ENCODE peak calls at places on chromosome 19, in five cellular contexts. G is GM12878, O is heart left ventricle, W is fibroblast of lung, Z is pancreas. R is an unnamed sample. For H3K9me3, the result is how much of the 10 kb centered on the place peaks cover.

GRCh38 chr19:34330116-34330515 is 34.9 kb upstream of the GPI start:
- DNase-seq in G (no peak), O (no peak), W (no peak), Z (no peak), R (peak)

GRCh38 chr19:58166268-58166667 is 15.7 kb upstream of the ZNF329 start:
- DNase-seq in G (no peak), O (no peak), W (no peak), Z (no peak), R (no peak)

GRCh38 chr19:40597329-40597838 is 3.8 kb upstream of the LTBP4 start:
- DNase-seq in G (no peak), O (no peak), W (no peak), Z (no peak), R (no peak)

GRCh38 chr19:10454267-10454666 is 33.9 kb downstream of the PDE4A start:
- DNase-seq in G (no peak), O (no peak), W (no peak), Z (no peak), R (no peak)

GRCh38 chr19:50926144-50926543 is 14.9 kb upstream of the KLK4 start:
- DNase-seq in G (no peak), O (no peak), W (no peak), Z (no peak), R (no peak)

GRCh38 chr19:16649734-16650133 is 10.2 kb downstream of the SMIM7 start:
- DNase-seq in G (no peak), O (no peak), W (no peak), Z (no peak), R (no peak)

GRCh38 chr19:10505583-10506229 is 2.5 kb upstream of the KEAP1 start:
- DNase-seq in G (no peak), O (peak), W (peak), Z (peak), R (peak)

GRCh38 chr19:46697142-46697960 is 19.6 kb downstream of the PRKD2 start:
- DNase-seq in G (no peak), O (peak), W (peak), Z (peak), R (peak)

GRCh38 chr19:3282564-3282963 is 58.1 kb downstream of the CELF5 start:
- DNase-seq in G (no peak), O (no peak), W (no peak), Z (no peak), R (no peak)

GRCh38 chr19:49362048-49362925 is at the start of gene TEAD2:
- DNase-seq in G (no peak), O (peak), W (peak), Z (peak), R (peak)

GRCh38 chr19:7177926-7178325 is 108.4 kb downstream of the ZNF557 start:
- DNase-seq in G (no peak), O (no peak), W (peak), Z (no peak), R (no peak)

GRCh38 chr19:49064768-49065611 is at the start of gene NTF4:
- DNase-seq in G (no peak), O (no peak), W (peak), Z (no peak), R (no peak)

GRCh38 chr19:35879770-35880317 is 11.5 kb downstream of the APLP1 start:
- DNase-seq in G (no peak), O (peak), W (peak), Z (peak), R (peak)

GRCh38 chr19:17811681-17812080 is 9.6 kb downstream of the INSL3 start:
- DNase-seq in G (no peak), O (no peak), W (no peak), Z (no peak), R (no peak)

GRCh38 chr19:19230505-19230904 is 18.7 kb downstream of the NCAN start:
- DNase-seq in G (no peak), O (no peak), W (no peak), Z (no peak), R (no peak)

GRCh38 chr19:3142292-3142670 is 6.4 kb downstream of the GNA15 start:
- DNase-seq in G (no peak), O (no peak), W (peak), Z (no peak), R (no peak)

GRCh38 chr19:17447704-17448189 is 721 bp downstream of the TMEM221 start:
- DNase-seq in G (no peak), O (no peak), W (no peak), Z (no peak), R (no peak)

GRCh38 chr19:18609717-18610051 is 3.0 kb upstream of the TMEM59L start:
- DNase-seq in G (no peak), O (no peak), W (no peak), Z (no peak), R (no peak)

GRCh38 chr19:47826800-47827199 is 5.1 kb downstream of the CRX start:
- DNase-seq in G (no peak), O (no peak), W (no peak), Z (no peak), R (no peak)

GRCh38 chr19:14496849-14497346 is 971 bp upstream of the GIPC1 start:
- DNase-seq in G (no peak), O (no peak), W (no peak), Z (no peak), R (no peak)
- H3K27ac ChIP-seq in G (no peak), O (peak), W (peak), Z (peak), R (peak)

GRCh38 chr19:54354761-54355160 is 10.0 kb downstream of the LAIR1 start:
- DNase-seq in G (no peak), O (no peak), W (no peak), Z (no peak), R (no peak)

GRCh38 chr19:54351474-54351873 is 12.5 kb upstream of the LILRA4 start:
- DNase-seq in G (no peak), O (no peak), W (no peak), Z (no peak), R (no peak)

GRCh38 chr19:54355675-54356074 is 9.1 kb downstream of the LAIR1 start:
- DNase-seq in G (no peak), O (no peak), W (no peak), Z (no peak), R (no peak)

GRCh38 chr19:54352546-54352945 is 12.2 kb downstream of the LAIR1 start:
- DNase-seq in G (no peak), O (no peak), W (no peak), Z (no peak), R (no peak)

DNA sequence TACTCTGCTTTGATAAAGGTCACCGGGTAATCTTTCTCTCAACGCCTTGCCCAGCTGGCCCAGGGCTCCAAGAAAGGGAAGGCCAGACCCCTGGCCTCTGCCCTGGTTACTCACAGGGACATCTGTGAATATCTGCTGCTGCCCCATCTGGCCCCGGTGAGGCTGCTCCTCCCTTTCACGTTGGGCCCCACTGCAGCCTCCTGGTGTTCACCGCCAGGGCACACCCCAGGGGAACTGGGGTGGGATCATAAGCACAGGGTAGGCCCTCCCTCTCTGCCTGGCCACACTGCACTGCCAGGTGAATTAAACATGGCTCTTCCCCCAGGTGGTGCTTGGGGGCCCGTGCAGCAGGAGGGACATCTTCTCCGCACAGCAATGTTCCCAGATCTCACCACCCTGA is 12.7 kb downstream of the LAIR1 start:
- DNase-seq in G (no peak), O (no peak), W (no peak), Z (no peak), R (peak)
- H3K9me3 ChIP-seq in G (under half), O (under half), W (under half), Z (under half), R (under half)

GRCh38 chr19:1157931-1158884 is 15.9 kb downstream of the SBNO2 start:
- DNase-seq in G (no peak), O (no peak), W (no peak), Z (no peak), R (no peak)

GRCh38 chr19:1158885-1159448 is 15.1 kb downstream of the SBNO2 start:
- DNase-seq in G (no peak), O (peak), W (no peak), Z (no peak), R (no peak)

GRCh38 chr19:1161716-1162115 is 12.4 kb downstream of the SBNO2 start:
- DNase-seq in G (no peak), O (no peak), W (no peak), Z (no peak), R (no peak)

GRCh38 chr19:1162404-1163282 is 11.4 kb downstream of the SBNO2 start:
- DNase-seq in G (no peak), O (no peak), W (no peak), Z (no peak), R (no peak)

DNA sequence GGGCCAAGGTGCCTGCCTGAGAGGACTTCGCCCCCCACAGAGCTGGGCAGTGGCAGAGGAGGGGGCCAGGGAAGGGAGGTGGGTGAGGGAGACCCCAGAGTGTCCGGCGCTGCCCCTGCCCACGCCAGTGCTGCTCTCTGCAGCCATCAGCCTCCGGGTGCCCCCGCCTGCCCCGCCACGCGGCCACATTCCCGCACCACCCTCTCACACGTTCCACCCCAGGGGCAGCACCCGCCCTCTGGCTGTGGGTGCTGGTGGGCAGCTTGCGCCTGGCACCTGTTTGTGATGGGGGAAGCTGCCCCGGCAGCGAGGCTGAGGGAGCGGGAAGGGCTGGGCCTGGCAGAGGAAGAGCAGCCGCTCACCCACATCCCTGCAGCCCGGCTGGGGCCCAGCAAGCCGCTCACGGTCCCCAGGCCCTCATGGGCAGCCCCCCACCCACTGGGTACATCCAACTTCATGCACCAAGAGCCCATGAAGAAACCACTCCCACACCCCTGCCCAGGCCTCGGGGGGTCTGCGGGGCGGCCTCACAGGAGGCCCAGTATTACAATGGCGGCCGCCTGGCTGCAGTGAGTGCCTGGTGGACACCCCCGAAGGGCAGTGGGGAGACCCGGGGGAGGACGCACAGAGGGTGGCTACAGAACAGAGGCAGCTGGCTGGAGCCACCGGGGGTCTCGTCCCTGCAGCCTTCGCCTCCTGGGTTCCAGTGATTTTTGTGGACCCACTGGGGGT is 14.0 kb downstream of the SBNO2 start:
- DNase-seq in G (no peak), O (no peak), W (no peak), Z (no peak), R (no peak)
- H3K27ac ChIP-seq in G (no peak), O (no peak), W (no peak), Z (no peak), R (no peak)

GRCh38 chr19:30464162-30464561 is 92.0 kb downstream of the ZNF536 start:
- DNase-seq in G (no peak), O (no peak), W (no peak), Z (no peak), R (no peak)

GRCh38 chr19:30457484-30457883 is 85.3 kb downstream of the ZNF536 start:
- DNase-seq in G (no peak), O (no peak), W (no peak), Z (no peak), R (no peak)

GRCh38 chr19:30455881-30456280 is 83.7 kb downstream of the ZNF536 start:
- DNase-seq in G (no peak), O (no peak), W (no peak), Z (no peak), R (no peak)

DNA sequence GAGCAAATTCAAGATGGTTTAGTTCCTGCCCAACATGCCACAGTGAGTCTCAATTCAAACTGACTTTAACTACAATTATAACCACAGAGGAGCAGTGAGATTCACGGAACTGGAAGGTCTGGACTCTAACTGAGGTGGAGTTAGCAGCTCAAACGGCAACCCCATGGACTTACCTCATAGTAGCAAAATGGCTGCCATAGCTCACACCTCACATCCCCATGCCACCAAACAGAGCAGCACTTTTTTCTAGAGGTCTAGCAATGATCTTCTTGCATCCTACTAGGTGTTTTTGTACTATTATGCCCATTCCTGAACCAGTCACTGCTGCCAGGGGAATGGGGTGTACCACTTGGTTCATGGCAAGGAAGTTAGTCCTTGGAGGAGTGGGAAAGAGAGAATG is 87.7 kb downstream of the ZNF536 start:
- DNase-seq in G (no peak), O (no peak), W (no peak), Z (no peak), R (no peak)
- H3K9me3 ChIP-seq in G (under half), O (under half), W (under half), Z (under half), R (under half)

GRCh38 chr19:31263317-31263716 is 85.9 kb downstream of the TSHZ3 start:
- DNase-seq in G (no peak), O (no peak), W (no peak), Z (no peak), R (no peak)
- H3K27ac ChIP-seq in G (no peak), O (no peak), W (no peak), Z (no peak), R (no peak)

DNA sequence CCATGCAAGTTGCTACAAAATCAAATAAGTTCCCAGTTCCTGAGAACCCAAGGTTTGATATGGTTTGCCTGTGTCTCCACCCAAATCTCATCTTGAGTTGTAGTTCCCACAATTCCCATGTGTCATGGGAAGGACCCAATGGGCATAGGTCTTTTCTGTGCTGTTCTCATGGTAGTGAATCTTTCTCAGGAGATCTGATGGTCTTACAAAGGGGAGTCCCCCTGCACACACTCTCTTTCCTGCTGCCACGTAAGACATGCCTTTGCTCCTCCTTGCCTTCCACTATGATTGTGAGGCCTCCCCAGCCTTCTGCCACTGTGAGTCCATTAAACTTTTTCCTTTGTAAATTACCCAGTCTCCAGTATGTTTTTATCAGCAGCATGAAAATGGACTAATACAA is 28.5 kb upstream of the TSHZ3 start:
- DNase-seq in G (no peak), O (no peak), W (no peak), Z (no peak), R (no peak)
- H3K9me3 ChIP-seq in G (under half), O (under half), W (under half), Z (under half), R (under half)

GRCh38 chr19:4518345-4519171 is at the start of gene PLIN4:
- DNase-seq in G (no peak), O (peak), W (peak), Z (no peak), R (no peak)
- H3K27ac ChIP-seq in G (no peak), O (peak), W (no peak), Z (no peak), R (no peak)

GRCh38 chr19:342128-342455 is 2.5 kb downstream of the MIER2 start:
- DNase-seq in G (no peak), O (no peak), W (no peak), Z (no peak), R (no peak)

GRCh38 chr19:343451-343931 is 1.1 kb downstream of the MIER2 start:
- DNase-seq in G (no peak), O (no peak), W (peak), Z (no peak), R (no peak)

GRCh38 chr19:343941-344624 is 513 bp downstream of the MIER2 start:
- DNase-seq in G (no peak), O (no peak), W (peak), Z (no peak), R (no peak)

GRCh38 chr19:341386-342127 is 3.0 kb downstream of the MIER2 start:
- DNase-seq in G (no peak), O (no peak), W (no peak), Z (no peak), R (no peak)

GRCh38 chr19:342801-343421 is 1.7 kb downstream of the MIER2 start:
- DNase-seq in G (peak), O (peak), W (peak), Z (peak), R (peak)
- H3K9me3 ChIP-seq in G (under half), O (under half), W (under half), Z (under half), R (under half)